ENCODE peak calls at places on chromosomes 1 and 21, in six cellular contexts. One of them, this sample, is unnamed.

GRCh38 chr1:146049436-146049835 is 27.9 kb upstream of the HJV start:
- DNase-seq in cardiac muscle cell: no peak
- DNase-seq in effector memory CD4-positive, alpha-beta T cell: no peak
- DNase-seq in stimulated activated CD4-positive, alpha-beta T cell treated with anti-CD3 and anti-CD28 coated beads, Interleukin-4, amount 100 ng/mL, for 4 hours: no peak
- DNase-seq in lower leg skin: peak; percentile 85
- DNase-seq in COR-L47: no peak
- DNase-seq in this sample: no peak

GRCh38 chr1:45820797-45821196 is 17.4 kb downstream of the MAST2 start:
- DNase-seq in effector memory CD4-positive, alpha-beta T cell: no peak
- DNase-seq in lower leg skin: no peak
- DNase-seq in stimulated activated CD4-positive, alpha-beta T cell treated with anti-CD3 and anti-CD28 coated beads, Interleukin-4, amount 100 ng/mL, for 4 hours: no peak
- DNase-seq in COR-L47: no peak
- DNase-seq in cardiac muscle cell: peak; percentile 51
- DNase-seq in this sample: no peak

GRCh38 chr1:1242461-1243080 is 4.0 kb downstream of the C1QTNF12 start:
- DNase-seq in COR-L47: no peak
- DNase-seq in effector memory CD4-positive, alpha-beta T cell: no peak
- DNase-seq in stimulated activated CD4-positive, alpha-beta T cell treated with anti-CD3 and anti-CD28 coated beads, Interleukin-4, amount 100 ng/mL, for 4 hours: no peak
- DNase-seq in cardiac muscle cell: no peak
- DNase-seq in lower leg skin: no peak
- DNase-seq in this sample: no peak

GRCh38 chr1:117754061-117754969 is 148.5 kb downstream of the TENT5C start:
- DNase-seq in cardiac muscle cell: peak; percentile 78
- DNase-seq in COR-L47: peak; percentile 43
- DNase-seq in stimulated activated CD4-positive, alpha-beta T cell treated with anti-CD3 and anti-CD28 coated beads, Interleukin-4, amount 100 ng/mL, for 4 hours: peak; percentile 14
- DNase-seq in lower leg skin: no peak
- DNase-seq in effector memory CD4-positive, alpha-beta T cell: peak; percentile 16
- DNase-seq in this sample: peak; percentile 76

GRCh38 chr1:189206617-189207016 is 1271.0 kb downstream of the BRINP3 start:
- DNase-seq in cardiac muscle cell: no peak
- DNase-seq in stimulated activated CD4-positive, alpha-beta T cell treated with anti-CD3 and anti-CD28 coated beads, Interleukin-4, amount 100 ng/mL, for 4 hours: no peak
- DNase-seq in effector memory CD4-positive, alpha-beta T cell: no peak
- DNase-seq in COR-L47: no peak
- DNase-seq in lower leg skin: no peak
- DNase-seq in this sample: no peak

GRCh38 chr1:59699227-59699847 is 115.4 kb upstream of the HOOK1 start:
- DNase-seq in COR-L47: peak; percentile 6
- DNase-seq in cardiac muscle cell: peak; percentile 71
- DNase-seq in lower leg skin: no peak
- DNase-seq in stimulated activated CD4-positive, alpha-beta T cell treated with anti-CD3 and anti-CD28 coated beads, Interleukin-4, amount 100 ng/mL, for 4 hours: no peak
- DNase-seq in effector memory CD4-positive, alpha-beta T cell: no peak
- DNase-seq in this sample: peak; percentile 54

GRCh38 chr1:34742667-34743270 is 12.1 kb upstream of the GJB5 start:
- DNase-seq in lower leg skin: peak; percentile 92
- DNase-seq in stimulated activated CD4-positive, alpha-beta T cell treated with anti-CD3 and anti-CD28 coated beads, Interleukin-4, amount 100 ng/mL, for 4 hours: peak; percentile 84
- DNase-seq in COR-L47: peak; percentile 65
- DNase-seq in effector memory CD4-positive, alpha-beta T cell: peak; percentile 35
- DNase-seq in cardiac muscle cell: peak; percentile 74
- DNase-seq in this sample: peak; percentile 79

GRCh38 chr1:244322791-244323521 is 128.8 kb downstream of the ADSS2 start:
- DNase-seq in cardiac muscle cell: peak; percentile 97
- DNase-seq in COR-L47: no peak
- DNase-seq in stimulated activated CD4-positive, alpha-beta T cell treated with anti-CD3 and anti-CD28 coated beads, Interleukin-4, amount 100 ng/mL, for 4 hours: no peak
- DNase-seq in effector memory CD4-positive, alpha-beta T cell: peak; percentile 28
- DNase-seq in lower leg skin: peak; percentile 75
- DNase-seq in this sample: no peak

GRCh38 chr1:204806943-204807624 is 63.6 kb upstream of the NFASC start:
- DNase-seq in lower leg skin: peak; percentile 94
- DNase-seq in effector memory CD4-positive, alpha-beta T cell: peak; percentile 66
- DNase-seq in COR-L47: peak; percentile 78
- DNase-seq in cardiac muscle cell: peak; percentile 76
- DNase-seq in stimulated activated CD4-positive, alpha-beta T cell treated with anti-CD3 and anti-CD28 coated beads, Interleukin-4, amount 100 ng/mL, for 4 hours: peak; percentile 78
- DNase-seq in this sample: peak; percentile 88

GRCh38 chr1:243982451-243983018 is 68.5 kb upstream of the ZBTB18 start:
- DNase-seq in stimulated activated CD4-positive, alpha-beta T cell treated with anti-CD3 and anti-CD28 coated beads, Interleukin-4, amount 100 ng/mL, for 4 hours: no peak
- DNase-seq in lower leg skin: no peak
- DNase-seq in COR-L47: no peak
- DNase-seq in cardiac muscle cell: peak; percentile 9
- DNase-seq in effector memory CD4-positive, alpha-beta T cell: no peak
- DNase-seq in this sample: no peak

GRCh38 chr1:119364640-119365039 is 3.9 kb upstream of the HAO2 start:
- DNase-seq in effector memory CD4-positive, alpha-beta T cell: no peak
- DNase-seq in lower leg skin: no peak
- DNase-seq in stimulated activated CD4-positive, alpha-beta T cell treated with anti-CD3 and anti-CD28 coated beads, Interleukin-4, amount 100 ng/mL, for 4 hours: no peak
- DNase-seq in cardiac muscle cell: no peak
- DNase-seq in COR-L47: no peak
- DNase-seq in this sample: no peak

GRCh38 chr1:92030701-92031107 is 919 bp downstream of the EPHX4 start:
- DNase-seq in lower leg skin: no peak
- DNase-seq in COR-L47: no peak
- DNase-seq in cardiac muscle cell: peak; percentile 15
- DNase-seq in stimulated activated CD4-positive, alpha-beta T cell treated with anti-CD3 and anti-CD28 coated beads, Interleukin-4, amount 100 ng/mL, for 4 hours: no peak
- DNase-seq in effector memory CD4-positive, alpha-beta T cell: no peak
- DNase-seq in this sample: peak; percentile 5

GRCh38 chr21:46191686-46192575 is 7.7 kb upstream of the SPATC1L start:
- DNase-seq in effector memory CD4-positive, alpha-beta T cell: no peak
- DNase-seq in COR-L47: no peak
- DNase-seq in lower leg skin: peak; percentile 78
- DNase-seq in cardiac muscle cell: no peak
- DNase-seq in stimulated activated CD4-positive, alpha-beta T cell treated with anti-CD3 and anti-CD28 coated beads, Interleukin-4, amount 100 ng/mL, for 4 hours: no peak
- DNase-seq in this sample: no peak

GRCh38 chr1:46717654-46718053 is 1.3 kb downstream of the EFCAB14 start:
- DNase-seq in cardiac muscle cell: peak; percentile 3
- DNase-seq in effector memory CD4-positive, alpha-beta T cell: no peak
- DNase-seq in lower leg skin: no peak
- DNase-seq in stimulated activated CD4-positive, alpha-beta T cell treated with anti-CD3 and anti-CD28 coated beads, Interleukin-4, amount 100 ng/mL, for 4 hours: no peak
- DNase-seq in COR-L47: no peak
- DNase-seq in this sample: no peak

GRCh38 chr1:53602376-53602775 is 136.6 kb downstream of the GLIS1 start:
- DNase-seq in COR-L47: no peak
- DNase-seq in effector memory CD4-positive, alpha-beta T cell: no peak
- DNase-seq in stimulated activated CD4-positive, alpha-beta T cell treated with anti-CD3 and anti-CD28 coated beads, Interleukin-4, amount 100 ng/mL, for 4 hours: no peak
- DNase-seq in cardiac muscle cell: no peak
- DNase-seq in lower leg skin: no peak
- DNase-seq in this sample: no peak

GRCh38 chr1:62989497-62989896 is 205.6 kb downstream of the ATG4C start:
- DNase-seq in effector memory CD4-positive, alpha-beta T cell: no peak
- DNase-seq in lower leg skin: no peak
- DNase-seq in COR-L47: peak; percentile 1
- DNase-seq in cardiac muscle cell: no peak
- DNase-seq in stimulated activated CD4-positive, alpha-beta T cell treated with anti-CD3 and anti-CD28 coated beads, Interleukin-4, amount 100 ng/mL, for 4 hours: no peak
- DNase-seq in this sample: no peak

GRCh38 chr1:226047495-226047894 is 15.0 kb upstream of the H3-3A start:
- DNase-seq in effector memory CD4-positive, alpha-beta T cell: no peak
- DNase-seq in lower leg skin: no peak
- DNase-seq in cardiac muscle cell: peak; percentile 78
- DNase-seq in stimulated activated CD4-positive, alpha-beta T cell treated with anti-CD3 and anti-CD28 coated beads, Interleukin-4, amount 100 ng/mL, for 4 hours: no peak
- DNase-seq in COR-L47: no peak
- DNase-seq in this sample: no peak

GRCh38 chr21:43913928-43914327 is 48.9 kb downstream of the AGPAT3 start:
- DNase-seq in lower leg skin: no peak
- DNase-seq in effector memory CD4-positive, alpha-beta T cell: no peak
- DNase-seq in COR-L47: no peak
- DNase-seq in cardiac muscle cell: peak; percentile 38
- DNase-seq in stimulated activated CD4-positive, alpha-beta T cell treated with anti-CD3 and anti-CD28 coated beads, Interleukin-4, amount 100 ng/mL, for 4 hours: no peak
- DNase-seq in this sample: no peak

GRCh38 chr1:83857108-83857507 is 141.8 kb downstream of the TTLL7 start:
- DNase-seq in effector memory CD4-positive, alpha-beta T cell: no peak
- DNase-seq in stimulated activated CD4-positive, alpha-beta T cell treated with anti-CD3 and anti-CD28 coated beads, Interleukin-4, amount 100 ng/mL, for 4 hours: no peak
- DNase-seq in lower leg skin: no peak
- DNase-seq in cardiac muscle cell: peak; percentile 46
- DNase-seq in COR-L47: peak; percentile 35
- DNase-seq in this sample: no peak

GRCh38 chr1:7410156-7410555 is 360.9 kb upstream of the VAMP3 start:
- DNase-seq in stimulated activated CD4-positive, alpha-beta T cell treated with anti-CD3 and anti-CD28 coated beads, Interleukin-4, amount 100 ng/mL, for 4 hours: no peak
- DNase-seq in lower leg skin: peak; percentile 39
- DNase-seq in cardiac muscle cell: no peak
- DNase-seq in COR-L47: no peak
- DNase-seq in effector memory CD4-positive, alpha-beta T cell: no peak
- DNase-seq in this sample: no peak

GRCh38 chr21:27739187-27739586 is 772.3 kb upstream of the ADAMTS5 start:
- DNase-seq in stimulated activated CD4-positive, alpha-beta T cell treated with anti-CD3 and anti-CD28 coated beads, Interleukin-4, amount 100 ng/mL, for 4 hours: no peak
- DNase-seq in cardiac muscle cell: no peak
- DNase-seq in COR-L47: no peak
- DNase-seq in lower leg skin: no peak
- DNase-seq in effector memory CD4-positive, alpha-beta T cell: no peak
- DNase-seq in this sample: no peak

GRCh38 chr1:238201992-238202391 is 311.3 kb upstream of the ZP4 start:
- DNase-seq in COR-L47: no peak
- DNase-seq in lower leg skin: no peak
- DNase-seq in cardiac muscle cell: no peak
- DNase-seq in effector memory CD4-positive, alpha-beta T cell: no peak
- DNase-seq in stimulated activated CD4-positive, alpha-beta T cell treated with anti-CD3 and anti-CD28 coated beads, Interleukin-4, amount 100 ng/mL, for 4 hours: no peak
- DNase-seq in this sample: no peak

GRCh38 chr1:170407138-170407537 is 124.8 kb upstream of the GORAB start:
- DNase-seq in effector memory CD4-positive, alpha-beta T cell: no peak
- DNase-seq in COR-L47: no peak
- DNase-seq in cardiac muscle cell: no peak
- DNase-seq in stimulated activated CD4-positive, alpha-beta T cell treated with anti-CD3 and anti-CD28 coated beads, Interleukin-4, amount 100 ng/mL, for 4 hours: no peak
- DNase-seq in lower leg skin: no peak
- DNase-seq in this sample: no peak

GRCh38 chr1:99098589-99098988 is 93.9 kb upstream of the PLPPR5 start:
- DNase-seq in effector memory CD4-positive, alpha-beta T cell: no peak
- DNase-seq in stimulated activated CD4-positive, alpha-beta T cell treated with anti-CD3 and anti-CD28 coated beads, Interleukin-4, amount 100 ng/mL, for 4 hours: no peak
- DNase-seq in lower leg skin: no peak
- DNase-seq in cardiac muscle cell: no peak
- DNase-seq in COR-L47: no peak
- DNase-seq in this sample: no peak

GRCh38 chr1:212981025-212981495 is 30.7 kb downstream of the VASH2 start:
- DNase-seq in stimulated activated CD4-positive, alpha-beta T cell treated with anti-CD3 and anti-CD28 coated beads, Interleukin-4, amount 100 ng/mL, for 4 hours: no peak
- DNase-seq in lower leg skin: peak; percentile 77
- DNase-seq in COR-L47: peak; percentile 57
- DNase-seq in cardiac muscle cell: peak; percentile 14
- DNase-seq in effector memory CD4-positive, alpha-beta T cell: no peak
- DNase-seq in this sample: peak; percentile 65

GRCh38 chr1:10087210-10087609 is 54.5 kb downstream of the UBE4B start:
- DNase-seq in stimulated activated CD4-positive, alpha-beta T cell treated with anti-CD3 and anti-CD28 coated beads, Interleukin-4, amount 100 ng/mL, for 4 hours: no peak
- DNase-seq in effector memory CD4-positive, alpha-beta T cell: no peak
- DNase-seq in cardiac muscle cell: no peak
- DNase-seq in COR-L47: no peak
- DNase-seq in lower leg skin: no peak
- DNase-seq in this sample: no peak

GRCh38 chr1:185539277-185539943 is 194.8 kb upstream of the HMCN1 start:
- DNase-seq in lower leg skin: no peak
- DNase-seq in cardiac muscle cell: no peak
- DNase-seq in COR-L47: no peak
- DNase-seq in effector memory CD4-positive, alpha-beta T cell: no peak
- DNase-seq in stimulated activated CD4-positive, alpha-beta T cell treated with anti-CD3 and anti-CD28 coated beads, Interleukin-4, amount 100 ng/mL, for 4 hours: no peak
- DNase-seq in this sample: no peak

GRCh38 chr1:184622136-184622823 is 132.4 kb downstream of the EDEM3 start:
- DNase-seq in effector memory CD4-positive, alpha-beta T cell: no peak
- DNase-seq in stimulated activated CD4-positive, alpha-beta T cell treated with anti-CD3 and anti-CD28 coated beads, Interleukin-4, amount 100 ng/mL, for 4 hours: no peak
- DNase-seq in cardiac muscle cell: peak; percentile 94
- DNase-seq in lower leg skin: no peak
- DNase-seq in COR-L47: peak; percentile 86
- DNase-seq in this sample: no peak

GRCh38 chr1:78408192-78408591 is 82.6 kb upstream of the PTGFR start:
- DNase-seq in COR-L47: no peak
- DNase-seq in lower leg skin: no peak
- DNase-seq in stimulated activated CD4-positive, alpha-beta T cell treated with anti-CD3 and anti-CD28 coated beads, Interleukin-4, amount 100 ng/mL, for 4 hours: no peak
- DNase-seq in cardiac muscle cell: no peak
- DNase-seq in effector memory CD4-positive, alpha-beta T cell: no peak
- DNase-seq in this sample: no peak

This sample was measured in cerebellum.